ENCODE peak calls at places on chromosomes 11 and 22, in five cellular contexts. M, A, F, H and T are unnamed samples.

GRCh38 chr11:299951-300735 is 817 bp upstream of the IFITM5 start:
- DNase-seq in M (peak; percentile 77), A (no peak), F (no peak), H (peak; percentile 52), T (peak; percentile 46)

GRCh38 chr11:77198440-77198849 is 70.4 kb downstream of the MYO7A start:
- DNase-seq in M (peak; percentile 69), A (no peak), F (no peak), H (peak; percentile 47), T (no peak)

GRCh38 chr22:50202130-50202671 is 1.4 kb downstream of the SELENOO start:
- DNase-seq in M (no peak), A (no peak), F (no peak), H (peak; percentile 51), T (no peak)

GRCh38 chr11:124899376-124900145 is 1.9 kb upstream of the ROBO4 start:
- DNase-seq in M (no peak), A (no peak), F (no peak), H (no peak), T (no peak)

GRCh38 chr11:46674463-46675287 is 25.7 kb downstream of the ARHGAP1 start:
- DNase-seq in M (no peak), A (no peak), F (no peak), H (peak; percentile 43), T (no peak)

GRCh38 chr22:40224702-40225101 is 47.0 kb downstream of the TNRC6B start:
- DNase-seq in M (no peak), A (no peak), F (no peak), H (no peak), T (no peak)

GRCh38 chr11:61994981-61995380 is 27.5 kb upstream of the FTH1 start:
- DNase-seq in M (no peak), A (no peak), F (no peak), H (no peak), T (no peak)

GRCh38 chr11:121881806-121882205 is 234.2 kb downstream of the BLID start:
- DNase-seq in M (no peak), A (no peak), F (no peak), H (no peak), T (no peak)

GRCh38 chr11:117188620-117189081 is 10.1 kb downstream of the SIDT2 start:
- DNase-seq in M (peak; percentile 77), A (no peak), F (no peak), H (no peak), T (peak; percentile 83)

GRCh38 chr22:35631597-35631996 is 14.5 kb upstream of the MB start:
- DNase-seq in M (no peak), A (no peak), F (no peak), H (peak; percentile 43), T (peak; percentile 64)

GRCh38 chr11:29184939-29185890 is 831.6 kb downstream of the KCNA4 start:
- DNase-seq in M (no peak), A (peak; percentile 58), F (no peak), H (no peak), T (no peak)

GRCh38 chr11:119480375-119481020 is 57.5 kb upstream of the THY1 start:
- DNase-seq in M (no peak), A (no peak), F (no peak), H (no peak), T (no peak)

GRCh38 chr11:2584812-2585565 is 114.8 kb downstream of the KCNQ1OT1 start:
- DNase-seq in M (peak; percentile 69), A (no peak), F (peak; percentile 0), H (no peak), T (peak; percentile 30)

GRCh38 chr11:2567026-2567671 is 122.3 kb downstream of the KCNQ1 start:
- DNase-seq in M (peak; percentile 33), A (no peak), F (no peak), H (no peak), T (peak; percentile 21)